ENCODE peak calls at places on chromosomes 1 and 21, in four cellular contexts. K, O, W and J are unnamed samples.

GRCh38 chr21:15029077-15029476 is 35.7 kb downstream of the NRIP1 start:
- DNase-seq in W (no peak), K (no peak), O (no peak), J (no peak)

GRCh38 chr1:37485902-37486679 is 11.7 kb downstream of the ZC3H12A start:
- DNase-seq in O (no peak), W (no peak), K (no peak), J (no peak)

GRCh38 chr1:154398141-154398540 is 7.0 kb upstream of the IL6R start:
- DNase-seq in W (no peak), O (no peak), K (no peak), J (no peak)

GRCh38 chr21:33257404-33257803 is 8.8 kb upstream of the IL10RB start:
- DNase-seq in W (no peak), K (no peak), O (no peak), J (no peak)

GRCh38 chr1:197486948-197487347 is 218.9 kb downstream of the CRB1 start:
- DNase-seq in K (no peak), O (no peak), W (no peak), J (no peak)

GRCh38 chr1:218755128-218755527 is 410.0 kb downstream of the TGFB2 start:
- DNase-seq in O (no peak), W (no peak), K (no peak), J (no peak)

GRCh38 chr1:12276225-12276624 is 46.4 kb downstream of the VPS13D start:
- DNase-seq in O (peak), K (no peak), W (peak), J (no peak)

GRCh38 chr1:113760102-113760804 is 967 bp upstream of the PHTF1 start:
- DNase-seq in K (no peak), O (no peak), W (no peak), J (no peak)

GRCh38 chr1:100035214-100035613 is 65.4 kb downstream of the SLC35A3 start:
- DNase-seq in K (no peak), W (no peak), O (no peak), J (no peak)

GRCh38 chr1:3584915-3585314 is 26.4 kb downstream of the MEGF6 start:
- DNase-seq in K (no peak), O (no peak), W (no peak), J (no peak)

GRCh38 chr1:75588779-75589475 is 22.0 kb downstream of the SLC44A5 start:
- DNase-seq in O (no peak), K (no peak), W (no peak), J (no peak)

GRCh38 chr1:198889732-198890131 is 250.9 kb downstream of the PTPRC start:
- DNase-seq in W (no peak), K (no peak), O (no peak), J (no peak)

GRCh38 chr1:108590947-108591346 is 31.0 kb downstream of the EEIG2 start:
- DNase-seq in K (no peak), O (no peak), W (no peak), J (no peak)

GRCh38 chr1:175889044-175889443 is 145.6 kb upstream of the TNR start:
- DNase-seq in O (no peak), K (no peak), W (no peak), J (no peak)

GRCh38 chr1:180842052-180842451 is 70.6 kb upstream of the KIAA1614 start:
- DNase-seq in W (no peak), O (no peak), K (no peak), J (no peak)
- TF ChIP-seq YY1 in W (no peak), O (no peak), K (no peak), J (no peak)

GRCh38 chr21:25626752-25627151 is 12.3 kb upstream of the JAM2 start:
- DNase-seq in W (no peak), O (no peak), K (no peak), J (no peak)
- TF ChIP-seq YY1 in W (no peak), O (no peak), K (no peak), J (no peak)

DNA sequence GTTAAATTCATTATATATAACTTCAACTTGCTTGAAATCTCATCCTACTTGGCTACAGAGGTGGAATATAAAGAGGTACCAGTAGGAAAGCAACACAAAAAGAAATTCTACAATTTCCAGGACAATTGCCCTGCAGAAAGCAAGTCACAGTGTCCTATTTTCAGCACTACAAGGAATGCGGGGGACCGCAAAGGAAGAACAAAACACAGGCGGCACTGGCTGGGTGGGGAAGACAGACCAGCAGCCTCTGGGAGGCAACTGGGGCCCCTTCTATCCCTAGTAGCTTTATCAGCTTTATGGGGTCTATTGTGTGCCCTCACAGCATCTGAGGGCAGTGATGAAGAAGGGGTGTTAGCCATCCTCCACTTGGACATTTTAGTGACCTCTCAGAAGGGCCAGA is 30.5 kb downstream of the SLC9A1 start:
- DNase-seq in O (no peak), K (no peak), W (no peak), J (no peak)
- TF ChIP-seq YY1 in O (no peak), K (no peak), W (no peak), J (no peak)

DNA sequence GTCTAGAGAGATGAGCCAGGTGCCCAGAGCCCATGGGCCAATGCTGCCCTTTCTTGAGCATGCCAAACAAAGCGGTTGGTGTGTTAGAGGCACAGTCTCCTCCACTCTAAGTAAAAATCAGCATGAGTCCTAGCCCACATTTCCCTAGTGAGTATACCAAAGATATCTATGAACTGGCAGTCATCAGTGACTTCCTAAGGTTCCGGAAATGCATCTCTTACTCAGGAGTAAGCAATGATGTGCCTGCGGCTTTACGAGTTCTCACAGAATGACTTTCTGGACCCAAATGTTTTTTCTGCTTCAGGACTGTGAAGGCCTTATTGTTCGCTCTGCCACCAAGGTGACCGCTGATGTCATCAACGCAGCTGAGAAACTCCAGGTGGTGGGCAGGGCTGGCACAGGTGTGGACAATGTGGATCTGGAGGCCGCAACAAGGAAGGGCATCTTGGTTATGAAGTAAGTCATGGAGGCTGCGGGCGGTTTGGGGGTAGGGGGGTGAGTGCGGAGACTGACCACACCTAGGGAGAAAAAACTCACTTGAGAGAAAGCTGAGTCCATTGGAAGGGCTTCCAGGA is 9.2 kb downstream of the PHGDH start:
- DNase-seq in K (no peak), W (no peak), O (no peak), J (no peak)
- TF ChIP-seq YY1 in K (no peak), W (no peak), O (no peak), J (no peak)

GRCh38 chr1:119631086-119631432 is 17.0 kb downstream of the ZNF697 start:
- DNase-seq in K (no peak), W (no peak), O (no peak), J (no peak)

GRCh38 chr1:119632103-119632490 is 16.0 kb downstream of the ZNF697 start:
- DNase-seq in W (no peak), O (no peak), K (no peak), J (no peak)

GRCh38 chr1:119632836-119633235 is 15.2 kb downstream of the ZNF697 start:
- DNase-seq in W (no peak), K (no peak), O (no peak), J (no peak)

GRCh38 chr1:119633575-119634325 is 14.3 kb downstream of the ZNF697 start:
- DNase-seq in K (no peak), W (no peak), O (no peak), J (no peak)

DNA sequence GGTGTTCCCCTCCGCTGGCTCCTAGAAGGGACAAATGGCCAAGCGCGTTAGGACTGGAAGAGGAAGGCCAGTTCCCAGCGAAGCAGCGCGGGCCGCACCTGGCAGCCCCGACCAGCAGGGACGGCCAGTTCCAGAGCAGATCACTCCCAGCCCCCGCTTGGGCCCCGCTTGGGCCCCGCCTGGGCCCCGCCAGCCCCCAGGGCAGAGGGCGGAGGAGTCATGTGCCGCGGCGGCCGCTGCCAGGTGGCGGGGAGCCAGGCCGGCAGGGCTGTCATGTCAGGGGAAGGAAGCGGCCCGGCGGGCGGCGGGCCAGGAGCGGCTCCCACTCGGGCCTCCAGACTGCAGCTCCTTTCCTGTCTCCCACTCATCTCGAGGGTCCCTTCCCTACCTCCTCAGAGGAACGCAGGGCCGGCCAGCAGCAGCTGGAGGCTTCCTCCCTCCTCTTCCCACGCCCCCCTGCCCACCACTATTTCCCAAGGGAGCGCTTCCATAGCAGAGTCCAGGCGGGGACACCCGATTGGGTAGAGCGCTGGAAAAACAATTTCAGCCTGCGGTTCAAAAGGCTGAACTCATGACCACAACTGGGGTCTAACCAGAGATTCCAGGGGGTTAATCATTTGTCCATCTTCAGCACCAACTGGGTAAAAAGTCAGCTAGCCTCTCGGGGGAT is 16.5 kb downstream of the ZNF697 start:
- DNase-seq in W (no peak), K (no peak), O (no peak), J (no peak)
- TF ChIP-seq YY1 in W (no peak), K (no peak), O (no peak), J (no peak)

DNA sequence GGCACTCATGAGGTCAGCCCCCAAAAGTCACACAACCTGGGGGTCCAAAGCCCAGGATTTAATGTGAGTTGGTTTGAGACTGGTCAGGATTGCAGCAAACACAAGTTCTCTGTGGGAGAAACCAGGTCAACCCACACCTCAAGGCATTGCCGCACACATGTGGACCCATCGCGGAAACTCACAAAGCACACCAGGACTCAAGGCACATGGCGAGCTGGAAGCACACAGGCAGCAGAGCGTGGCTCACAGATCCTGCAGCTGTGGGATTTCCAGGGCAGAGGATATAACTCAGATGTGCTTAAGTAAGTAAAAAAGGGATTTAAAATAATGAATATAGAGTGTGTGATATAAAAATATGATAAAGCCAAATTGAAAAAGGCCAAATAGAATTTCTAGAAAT is 51.6 kb upstream of the ADARB1 start:
- DNase-seq in O (no peak), W (no peak), K (no peak), J (no peak)
- TF ChIP-seq YY1 in O (no peak), W (no peak), K (no peak), J (no peak)

GRCh38 chr1:202579806-202580205 is 130.4 kb downstream of the SYT2 start:
- DNase-seq in W (no peak), K (no peak), O (no peak), J (no peak)
- TF ChIP-seq YY1 in W (no peak), K (no peak), O (no peak), J (no peak)

GRCh38 chr1:16372535-16373340 is 5.7 kb downstream of the SZRD1 start:
- DNase-seq in O (no peak), W (no peak), K (no peak), J (no peak)

GRCh38 chr1:16369821-16370220 is 2.8 kb downstream of the SZRD1 start:
- DNase-seq in K (no peak), O (no peak), W (no peak), J (no peak)

GRCh38 chr1:16367968-16368910 is 1.2 kb downstream of the SZRD1 start:
- DNase-seq in W (no peak), O (no peak), K (no peak), J (no peak)

GRCh38 chr1:16374266-16374665 is 7.2 kb downstream of the SZRD1 start:
- DNase-seq in O (no peak), W (no peak), K (no peak), J (no peak)

GRCh38 chr1:16371725-16372124 is 4.7 kb downstream of the SZRD1 start:
- DNase-seq in W (no peak), K (no peak), O (no peak), J (no peak)
- TF ChIP-seq YY1 in W (no peak), K (no peak), O (no peak), J (no peak)

DNA sequence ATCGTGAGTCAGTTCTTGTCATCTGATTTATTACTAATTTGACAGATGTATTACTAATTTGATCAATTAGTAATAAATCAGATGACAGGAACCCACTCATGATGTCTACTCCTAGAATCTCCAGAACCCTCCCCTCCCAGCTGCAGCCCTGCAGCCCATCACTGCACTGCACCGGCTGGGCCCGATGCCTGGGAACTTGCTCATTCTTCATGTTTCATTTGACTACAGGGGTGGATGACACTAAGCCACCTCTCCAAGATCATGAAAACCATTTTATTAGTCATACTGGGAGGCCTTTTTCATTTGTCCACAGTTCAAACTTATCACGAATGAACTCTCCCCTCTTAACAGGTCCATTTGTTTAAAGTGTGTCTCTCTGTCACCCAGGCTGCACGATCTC is 41.0 kb downstream of the KCNH1 start:
- DNase-seq in W (no peak), K (no peak), O (no peak), J (no peak)
- TF ChIP-seq YY1 in W (no peak), K (no peak), O (no peak), J (no peak)

GRCh38 chr21:37366488-37367300 is at the start of gene DYRK1A:
- DNase-seq in O (peak), W (peak), K (peak), J (peak)
- TF ChIP-seq YY1 in O (peak), W (peak), K (peak), J (peak)